ENCODE peak calls at places on chromosome 15, in five cellular contexts. G is H1, L is neuronal stem cell, W is mesenchymal stem cell, V is trophoblast cell. Q is an unnamed sample.

GRCh38 chr15:56215769-56216168 is 27.9 kb downstream of the RFX7 start:
- DNase-seq in L (no peak), G (no peak), W (peak; percentile 19), V (no peak), Q (no peak)

GRCh38 chr15:88835119-88835518 is 31.9 kb downstream of the ACAN start:
- DNase-seq in G (no peak), V (no peak), W (no peak), L (no peak), Q (no peak)

GRCh38 chr15:79811406-79812405 is 85.1 kb downstream of the MTHFS start:
- DNase-seq in W (no peak), G (no peak), L (no peak), V (no peak), Q (no peak)

GRCh38 chr15:99224815-99225214 is 24.6 kb downstream of the TTC23 start:
- DNase-seq in V (no peak), G (no peak), L (no peak), W (no peak), Q (no peak)

GRCh38 chr15:65066001-65066634 is 1.7 kb downstream of the RASL12 start:
- DNase-seq in L (no peak), V (peak; percentile 21), W (no peak), G (no peak), Q (no peak)

GRCh38 chr15:52799145-52799811 is 9.1 kb upstream of the ONECUT1 start:
- DNase-seq in W (no peak), L (no peak), V (no peak), G (no peak), Q (no peak)

GRCh38 chr15:22873204-22873701 is 34.8 kb downstream of the NIPA2 start:
- DNase-seq in W (peak; percentile 68), L (peak; percentile 15), G (no peak), V (peak; percentile 37), Q (peak; percentile 63)

GRCh38 chr15:29233566-29233965 is 36.1 kb downstream of the NSMCE3 start:
- DNase-seq in G (no peak), W (no peak), L (no peak), V (no peak), Q (no peak)

GRCh38 chr15:59296181-59296617 is 76.5 kb downstream of the MYO1E start:
- DNase-seq in L (no peak), G (no peak), W (peak; percentile 89), V (peak; percentile 66), Q (peak; percentile 5)

GRCh38 chr15:40243126-40243810 is 4.4 kb downstream of the PAK6 start:
- DNase-seq in G (no peak), W (no peak), L (no peak), V (no peak), Q (no peak)

GRCh38 chr15:66580643-66581042 is 14.8 kb upstream of the LCTL start:
- DNase-seq in G (no peak), V (no peak), W (peak; percentile 36), L (no peak), Q (no peak)

GRCh38 chr15:57732526-57733331 is 26.2 kb downstream of the POLR2M start:
- DNase-seq in V (peak; percentile 47), W (peak; percentile 62), L (peak; percentile 55), G (peak; percentile 80), Q (peak; percentile 60)

GRCh38 chr15:98801234-98801561 is 152.9 kb downstream of the IGF1R start:
- DNase-seq in G (no peak), L (peak; percentile 62), V (no peak), W (no peak), Q (peak; percentile 59)

GRCh38 chr15:63981596-63982320 is 64.5 kb downstream of the DAPK2 start:
- DNase-seq in L (no peak), G (no peak), V (no peak), W (no peak), Q (no peak)
- H2BK12ac ChIP-seq in L (no peak overlapping the region), G (no peak overlapping the region), V (no peak overlapping the region), W (no peak overlapping the region), Q (no peak overlapping the region)

GRCh38 chr15:91891788-91892187 is 38.3 kb downstream of the SLCO3A1 start:
- DNase-seq in W (no peak), L (no peak), V (no peak), G (peak; percentile 14), Q (no peak)
- H3K4me1 ChIP-seq in W (peaks cover 2% of the 10 kb centered on the region), L (no peaks in the 10 kb centered on the region), V (no peaks in the 10 kb centered on the region), G (peaks cover 11% of the 10 kb centered on the region), Q (peaks cover 2% of the 10 kb centered on the region)

DNA sequence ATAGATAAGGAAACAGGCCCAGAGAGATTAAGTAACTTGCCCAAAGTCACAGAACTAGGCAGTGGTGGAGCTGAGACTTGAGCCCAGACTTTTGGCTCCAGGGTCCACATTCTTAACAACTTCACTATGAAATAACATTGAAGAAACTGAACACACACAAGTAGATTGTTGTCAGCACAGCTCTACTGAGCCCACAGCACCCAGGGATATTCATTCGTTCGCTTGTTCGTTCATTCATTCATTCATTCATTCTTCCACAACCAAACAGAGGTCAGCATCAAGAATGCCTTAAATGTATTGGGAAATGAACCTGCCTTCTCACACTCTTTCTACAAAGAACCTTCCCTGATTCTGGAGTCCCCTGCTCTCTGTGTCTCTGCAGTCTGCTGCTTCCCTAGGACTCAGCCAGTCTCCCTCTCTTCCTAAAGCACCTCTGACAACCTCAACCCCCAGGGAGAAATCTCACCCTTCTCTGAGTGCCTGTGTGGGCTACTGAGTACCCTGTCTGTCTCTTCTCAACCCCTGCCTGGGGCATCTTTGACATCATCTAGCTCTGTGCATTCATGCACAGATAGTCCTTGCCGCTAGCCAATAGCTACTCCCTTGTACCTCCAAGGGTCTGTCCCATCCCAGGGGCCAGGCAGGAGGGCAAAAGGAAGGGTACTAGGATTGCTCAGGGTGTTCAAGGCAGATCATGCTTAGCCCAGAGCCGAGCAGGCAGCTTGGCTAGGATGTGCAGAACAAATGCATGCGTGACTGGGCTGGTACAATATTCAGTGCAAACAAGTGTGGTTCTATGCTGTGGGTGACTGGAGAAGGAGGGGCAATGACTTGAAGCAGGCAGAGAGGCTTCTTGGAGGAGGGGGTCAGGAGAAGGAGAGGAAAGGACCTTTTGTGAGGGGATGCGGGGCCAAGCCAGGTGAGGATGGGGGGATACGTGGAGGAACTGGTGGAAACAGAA is 3.4 kb downstream of the LINGO1 start:
- DNase-seq in W (no peak), L (no peak), V (no peak), G (no peak), Q (no peak)
- H2BK12ac ChIP-seq in W (no peak overlapping the region), L (no peak overlapping the region), V (no peak overlapping the region), G (peak overlapping the region; percentile 93), Q (no peak overlapping the region)

GRCh38 chr15:72238586-72238985 is 7.6 kb upstream of the PKM start:
- DNase-seq in G (no peak), W (no peak), V (no peak), L (no peak), Q (no peak)
- H3K4me1 ChIP-seq in G (no peaks in the 10 kb centered on the region), W (peaks cover 12% of the 10 kb centered on the region), V (peaks cover 10% of the 10 kb centered on the region), L (no peaks in the 10 kb centered on the region), Q (peaks cover 8% of the 10 kb centered on the region)

GRCh38 chr15:63344737-63345390 is 36.8 kb downstream of the CA12 start:
- DNase-seq in L (no peak), G (no peak), V (no peak), W (peak; percentile 40), Q (no peak)
- H2BK12ac ChIP-seq in L (no peak overlapping the region), G (no peak overlapping the region), V (no peak overlapping the region), W (peak overlapping the region; percentile 81), Q (no peak overlapping the region)

GRCh38 chr15:41494922-41495735 is 1.5 kb downstream of the ITPKA start:
- DNase-seq in L (peak; percentile 32), G (peak; percentile 83), W (peak; percentile 37), V (no peak), Q (peak; percentile 63)

GRCh38 chr15:41492597-41493204 is 973 bp upstream of the ITPKA start:
- DNase-seq in W (no peak), L (no peak), V (no peak), G (no peak), Q (no peak)

GRCh38 chr15:41494190-41494921 is 682 bp downstream of the ITPKA start:
- DNase-seq in G (peak; percentile 86), V (no peak), W (no peak), L (peak; percentile 58), Q (peak; percentile 76)

GRCh38 chr15:41493205-41493901 is at the start of gene ITPKA:
- DNase-seq in G (peak; percentile 85), V (peak; percentile 29), W (peak; percentile 78), L (peak; percentile 73), Q (peak; percentile 86)

GRCh38 chr15:41493902-41494189 is 172 bp downstream of the ITPKA start:
- DNase-seq in G (no peak), W (no peak), L (no peak), V (no peak), Q (no peak)
- H3K4me1 ChIP-seq in G (peaks cover 5% of the 10 kb centered on the region), W (peaks cover 47% of the 10 kb centered on the region), L (peaks cover 22% of the 10 kb centered on the region), V (peaks cover 36% of the 10 kb centered on the region), Q (no peaks in the 10 kb centered on the region)

GRCh38 chr15:72116680-72117447 is 1.1 kb downstream of the MYO9A start:
- DNase-seq in V (peak; percentile 2), G (no peak), L (no peak), W (no peak), Q (no peak)

GRCh38 chr15:72118400-72118978 is at the start of gene SENP8:
- DNase-seq in W (no peak), G (no peak), V (no peak), L (no peak), Q (no peak)

GRCh38 chr15:72113347-72114031 is 4.5 kb downstream of the MYO9A start:
- DNase-seq in V (no peak), W (no peak), L (no peak), G (no peak), Q (no peak)

GRCh38 chr15:72117448-72117697 is 577 bp downstream of the MYO9A start:
- DNase-seq in V (peak; percentile 82), L (peak; percentile 71), G (peak; percentile 87), W (peak; percentile 90), Q (peak; percentile 87)

DNA sequence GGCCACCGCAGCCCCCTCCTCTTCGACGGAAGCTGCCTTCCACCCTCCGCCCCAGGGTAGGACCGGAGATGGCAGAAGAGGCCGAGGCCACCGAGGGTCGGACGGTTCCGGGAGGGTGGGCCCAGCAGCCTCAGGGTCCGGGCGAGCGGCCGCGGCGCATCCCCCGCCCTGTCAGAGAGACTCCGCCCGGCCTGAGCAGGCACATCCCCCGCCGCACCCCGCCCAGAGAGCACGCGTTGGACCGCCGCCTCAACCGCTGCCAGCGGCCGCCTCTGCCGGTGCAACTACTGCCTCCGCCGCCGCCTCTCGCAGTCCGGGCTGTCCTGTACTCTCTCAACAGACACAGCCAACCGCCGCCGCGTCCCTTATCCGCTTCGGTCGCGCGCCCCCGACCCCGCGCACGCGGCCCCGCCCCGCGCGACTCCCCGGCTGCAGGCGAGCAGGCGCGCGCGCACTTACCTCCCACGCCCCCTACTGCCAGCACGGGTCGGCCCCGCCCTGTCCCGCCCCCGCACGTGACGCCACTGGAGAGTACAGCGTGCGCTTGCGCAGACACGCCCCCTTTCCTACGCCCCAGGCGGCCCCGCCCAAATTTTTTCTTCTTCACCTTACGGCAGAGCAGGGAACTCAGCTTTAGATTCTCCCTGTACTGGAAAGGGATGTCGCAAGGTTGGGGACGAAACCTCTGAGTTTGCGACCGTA is at the start of gene MYO9A:
- DNase-seq in W (peak; percentile 99), V (peak; percentile 97), L (peak; percentile 98), G (peak; percentile 98), Q (peak; percentile 98)
- H2BK12ac ChIP-seq in W (peak within 1 kb of the TSS; percentile 57), V (no peak within 1 kb of the TSS), L (peak within 1 kb of the TSS; percentile 18), G (peak within 1 kb of the TSS; percentile 89), Q (no peak within 1 kb of the TSS)

GRCh38 chr15:45634442-45635190 is at the start of gene SQOR:
- DNase-seq in V (peak; percentile 39), W (peak; percentile 80), G (peak; percentile 74), L (peak; percentile 39), Q (peak; percentile 68)
- H3K4me1 ChIP-seq in V (peaks cover 11% of the 10 kb centered on the region), W (peaks cover 14% of the 10 kb centered on the region), G (no peaks in the 10 kb centered on the region), L (peaks cover 5% of the 10 kb centered on the region), Q (no peaks in the 10 kb centered on the region)

Q was measured in H9.